ENCODE peak calls at places on chromosome X, in six cellular contexts. One of them, this sample, is unnamed.

GRCh38 chrX:9759340-9759739 is 6.3 kb downstream of the GPR143 start:
- DNase-seq in naive thymus-derived CD8-positive, alpha-beta T cell: no peak
- DNase-seq in iPS-NIHi11: no peak
- DNase-seq in WTC11: no peak
- DNase-seq in stimulated activated CD4-positive, alpha-beta T cell treated with anti-CD3 and anti-CD28 coated beads, TNF-alpha, amount 100 ng/mL, for 24 hours: no peak
- DNase-seq in natural killer cell: no peak
- DNase-seq in this sample: no peak

GRCh38 chrX:16278927-16279326 is 111.6 kb downstream of the MAGEB17 start:
- DNase-seq in natural killer cell: no peak
- DNase-seq in naive thymus-derived CD8-positive, alpha-beta T cell: no peak
- DNase-seq in iPS-NIHi11: no peak
- DNase-seq in WTC11: peak
- DNase-seq in stimulated activated CD4-positive, alpha-beta T cell treated with anti-CD3 and anti-CD28 coated beads, TNF-alpha, amount 100 ng/mL, for 24 hours: no peak
- DNase-seq in this sample: no peak

GRCh38 chrX:1292581-1293310 is 24.1 kb downstream of the CSF2RA start:
- DNase-seq in iPS-NIHi11: no peak
- DNase-seq in natural killer cell: no peak
- DNase-seq in WTC11: no peak
- DNase-seq in stimulated activated CD4-positive, alpha-beta T cell treated with anti-CD3 and anti-CD28 coated beads, TNF-alpha, amount 100 ng/mL, for 24 hours: no peak
- DNase-seq in naive thymus-derived CD8-positive, alpha-beta T cell: no peak
- DNase-seq in this sample: no peak

GRCh38 chrX:31209005-31209612 is 137.3 kb upstream of the FTHL17 start:
- DNase-seq in iPS-NIHi11: no peak
- DNase-seq in WTC11: no peak
- DNase-seq in naive thymus-derived CD8-positive, alpha-beta T cell: no peak
- DNase-seq in stimulated activated CD4-positive, alpha-beta T cell treated with anti-CD3 and anti-CD28 coated beads, TNF-alpha, amount 100 ng/mL, for 24 hours: no peak
- DNase-seq in natural killer cell: no peak
- DNase-seq in this sample: peak

GRCh38 chrX:47722260-47722659 is 63.3 kb upstream of the UXT start:
- DNase-seq in stimulated activated CD4-positive, alpha-beta T cell treated with anti-CD3 and anti-CD28 coated beads, TNF-alpha, amount 100 ng/mL, for 24 hours: no peak
- DNase-seq in iPS-NIHi11: no peak
- DNase-seq in natural killer cell: no peak
- DNase-seq in WTC11: no peak
- DNase-seq in naive thymus-derived CD8-positive, alpha-beta T cell: no peak
- DNase-seq in this sample: no peak

GRCh38 chrX:114611018-114611619 is 27.2 kb downstream of the HTR2C start:
- DNase-seq in iPS-NIHi11: peak
- DNase-seq in stimulated activated CD4-positive, alpha-beta T cell treated with anti-CD3 and anti-CD28 coated beads, TNF-alpha, amount 100 ng/mL, for 24 hours: no peak
- DNase-seq in naive thymus-derived CD8-positive, alpha-beta T cell: no peak
- DNase-seq in natural killer cell: no peak
- DNase-seq in WTC11: peak
- DNase-seq in this sample: peak

GRCh38 chrX:8273451-8273894 is 102.4 kb upstream of the VCX2 start:
- DNase-seq in iPS-NIHi11: no peak
- DNase-seq in naive thymus-derived CD8-positive, alpha-beta T cell: no peak
- DNase-seq in stimulated activated CD4-positive, alpha-beta T cell treated with anti-CD3 and anti-CD28 coated beads, TNF-alpha, amount 100 ng/mL, for 24 hours: no peak
- DNase-seq in WTC11: no peak
- DNase-seq in natural killer cell: no peak
- DNase-seq in this sample: peak

GRCh38 chrX:106698693-106699092 is 27.8 kb upstream of the RNF128 start:
- DNase-seq in naive thymus-derived CD8-positive, alpha-beta T cell: no peak
- DNase-seq in WTC11: no peak
- DNase-seq in stimulated activated CD4-positive, alpha-beta T cell treated with anti-CD3 and anti-CD28 coated beads, TNF-alpha, amount 100 ng/mL, for 24 hours: no peak
- DNase-seq in iPS-NIHi11: no peak
- DNase-seq in natural killer cell: no peak
- DNase-seq in this sample: peak